ENCODE peak calls at places on chromosomes 13 and 19, in nine cellular contexts. B is GM06990, K is BJ, J is breast epithelium, P is AG08396, M is astrocyte of the spinal cord, D is G401, X is occipital lobe, E is ovary. A is an unnamed sample.

GRCh38 chr13:24680258-24680920 is at the start of gene ATP12A:
- DNase-seq in K (no peak), B (no peak), E (no peak), D (no peak), J (no peak), P (no peak), X (no peak), M (no peak), A (peak)

GRCh38 chr13:73090116-73090811 is 31.5 kb downstream of the KLF5 start:
- DNase-seq in K (peak), J (no peak), B (no peak), D (no peak), P (peak), M (peak), E (no peak), X (no peak), A (no peak)

GRCh38 chr19:41932259-41933130 is 4.2 kb upstream of the ERFL start:
- DNase-seq in J (no peak), P (no peak), E (no peak), D (no peak), B (no peak), X (no peak), M (no peak), K (no peak), A (no peak)

GRCh38 chr13:94707400-94708021 is 4.8 kb downstream of the SOX21 start:
- DNase-seq in J (no peak), P (no peak), E (no peak), K (no peak), B (no peak), D (no peak), X (no peak), M (peak), A (no peak)

GRCh38 chr13:23680836-23681235 is 110.6 kb downstream of the TNFRSF19 start:
- DNase-seq in D (no peak), X (no peak), B (no peak), E (no peak), J (no peak), M (no peak), K (no peak), P (no peak), A (no peak)

GRCh38 chr13:66915596-66916185 is 314.4 kb downstream of the PCDH9 start:
- DNase-seq in E (no peak), J (no peak), P (no peak), M (peak), D (no peak), K (no peak), X (no peak), B (no peak), A (no peak)

GRCh38 chr19:6362351-6362801 is 1.0 kb downstream of the CLPP start:
- DNase-seq in X (no peak), K (no peak), E (no peak), M (no peak), D (no peak), B (peak), P (no peak), J (no peak), A (no peak)

GRCh38 chr19:44686896-44687295 is 12.1 kb upstream of the CEACAM16 start:
- DNase-seq in B (no peak), D (no peak), J (no peak), M (no peak), E (no peak), X (no peak), P (no peak), K (no peak), A (no peak)

GRCh38 chr13:90448466-90449037 is 898.9 kb upstream of the MIR17HG start:
- DNase-seq in B (no peak), K (no peak), X (no peak), D (peak), M (no peak), E (no peak), J (no peak), P (no peak), A (no peak)

GRCh38 chr13:37526710-37527446 is 71.7 kb downstream of the POSTN start:
- DNase-seq in X (no peak), B (no peak), P (no peak), E (no peak), D (no peak), J (no peak), M (peak), K (no peak), A (no peak)

GRCh38 chr13:95540848-95541247 is 11.7 kb upstream of the CLDN10 start:
- DNase-seq in J (no peak), P (no peak), K (no peak), B (no peak), E (no peak), D (peak), M (no peak), X (no peak), A (no peak)

GRCh38 chr13:65965496-65965895 is 1264.6 kb downstream of the PCDH9 start:
- DNase-seq in J (no peak), K (no peak), E (no peak), M (peak), D (no peak), B (no peak), P (no peak), X (no peak), A (no peak)

GRCh38 chr19:18798384-18799352 is 7.6 kb upstream of the COMP start:
- DNase-seq in X (no peak), P (peak), K (no peak), J (no peak), B (no peak), M (no peak), E (no peak), D (no peak), A (no peak)

GRCh38 chr13:110458594-110459365 is 102.7 kb downstream of the RAB20 start:
- DNase-seq in D (no peak), B (no peak), J (no peak), P (no peak), E (no peak), M (no peak), X (no peak), K (no peak), A (no peak)

GRCh38 chr13:35857769-35858168 is 273.4 kb downstream of the DCLK1 start:
- DNase-seq in B (no peak), D (no peak), E (no peak), X (no peak), K (no peak), P (peak), J (no peak), M (peak), A (no peak)

GRCh38 chr19:33865306-33865705 is 68.6 kb downstream of the KCTD15 start:
- DNase-seq in M (no peak), J (no peak), X (no peak), B (no peak), E (no peak), P (no peak), D (no peak), K (no peak), A (no peak)

GRCh38 chr19:50244695-50245094 is 41.3 kb downstream of the MYH14 start:
- DNase-seq in X (no peak), B (no peak), P (no peak), E (no peak), K (no peak), M (no peak), J (no peak), D (no peak), A (no peak)

GRCh38 chr13:96200810-96201209 is 110.9 kb downstream of the HS6ST3 start:
- DNase-seq in K (no peak), E (no peak), X (no peak), B (no peak), J (no peak), P (no peak), D (no peak), M (no peak), A (no peak)

GRCh38 chr13:104477256-104477655 is 1411.0 kb upstream of the SLC10A2 start:
- DNase-seq in X (no peak), D (no peak), J (no peak), E (no peak), K (no peak), P (no peak), M (peak), B (no peak), A (no peak)

GRCh38 chr19:45391346-45391745 is 13.5 kb downstream of the PPP1R13L start:
- DNase-seq in E (no peak), J (no peak), M (no peak), P (peak), D (no peak), B (no peak), K (no peak), X (no peak), A (no peak)

GRCh38 chr13:42068886-42069285 is 20.4 kb downstream of the DGKH start:
- DNase-seq in P (no peak), J (no peak), X (no peak), E (no peak), K (no peak), M (no peak), D (no peak), B (no peak), A (no peak)

GRCh38 chr19:21202865-21203494 is 61.1 kb downstream of the ZNF431 start:
- DNase-seq in X (no peak), J (no peak), D (peak), E (no peak), M (no peak), B (no peak), K (no peak), P (peak), A (peak)

GRCh38 chr19:9146882-9147281 is 6.7 kb downstream of the ZNF317 start:
- DNase-seq in B (no peak), J (no peak), P (no peak), K (no peak), M (no peak), D (no peak), X (no peak), E (no peak), A (no peak)